ENCODE peak calls at places on chromosomes 13 and 19, in four cellular contexts. One of them, this sample, is unnamed.

GRCh38 chr13:113758651-113759524 is at the start of gene TMEM255B:
- DNase-seq in AG04450: peak
- DNase-seq in fibroblast of lung: peak
- DNase-seq in transverse colon: peak
- DNase-seq in this sample: peak

GRCh38 chr13:80386592-80386991 is 45.7 kb upstream of the SPRY2 start:
- DNase-seq in AG04450: no peak
- DNase-seq in fibroblast of lung: no peak
- DNase-seq in transverse colon: no peak
- DNase-seq in this sample: no peak

GRCh38 chr13:46716821-46717220 is 80.1 kb downstream of the ESD start:
- DNase-seq in AG04450: no peak
- DNase-seq in fibroblast of lung: peak
- DNase-seq in transverse colon: no peak
- DNase-seq in this sample: no peak

GRCh38 chr13:35499131-35500051 is 22.9 kb upstream of the MAB21L1 start:
- DNase-seq in AG04450: no peak
- DNase-seq in fibroblast of lung: no peak
- DNase-seq in transverse colon: no peak
- DNase-seq in this sample: no peak

GRCh38 chr19:47037766-47038165 is 10.7 kb downstream of the TMEM160 start:
- DNase-seq in AG04450: no peak
- DNase-seq in fibroblast of lung: no peak
- DNase-seq in transverse colon: no peak
- DNase-seq in this sample: no peak

GRCh38 chr13:26880741-26881140 is 120.2 kb upstream of the GPR12 start:
- DNase-seq in AG04450: no peak
- DNase-seq in fibroblast of lung: peak
- DNase-seq in transverse colon: no peak
- DNase-seq in this sample: no peak

GRCh38 chr19:3397266-3398022 is 31.1 kb downstream of the NFIC start:
- DNase-seq in AG04450: no peak
- DNase-seq in fibroblast of lung: peak
- DNase-seq in transverse colon: peak
- DNase-seq in this sample: no peak

GRCh38 chr13:39565036-39565949 is 37.7 kb downstream of the LHFPL6 start:
- DNase-seq in AG04450: peak
- DNase-seq in fibroblast of lung: peak
- DNase-seq in transverse colon: no peak
- DNase-seq in this sample: peak

GRCh38 chr19:37983916-37984315 is 76.9 kb downstream of the SIPA1L3 start:
- DNase-seq in AG04450: no peak
- DNase-seq in fibroblast of lung: peak
- DNase-seq in transverse colon: no peak
- DNase-seq in this sample: no peak

GRCh38 chr19:58003153-58003828 is 671 bp upstream of the ZNF606 start:
- DNase-seq in AG04450: no peak
- DNase-seq in fibroblast of lung: peak
- DNase-seq in transverse colon: no peak
- DNase-seq in this sample: peak

GRCh38 chr19:42965204-42965603 is 28.2 kb upstream of the PSG7 start:
- DNase-seq in AG04450: peak
- DNase-seq in fibroblast of lung: peak
- DNase-seq in transverse colon: no peak
- DNase-seq in this sample: peak

GRCh38 chr13:50015263-50015662 is at the start of gene KCNRG:
- DNase-seq in AG04450: no peak
- DNase-seq in fibroblast of lung: peak
- DNase-seq in transverse colon: no peak
- DNase-seq in this sample: peak

GRCh38 chr13:20161275-20161950 is 561 bp upstream of the GJA3 start:
- DNase-seq in AG04450: no peak
- DNase-seq in fibroblast of lung: no peak
- DNase-seq in transverse colon: peak
- DNase-seq in this sample: no peak

GRCh38 chr13:46686171-46686570 is 110.8 kb downstream of the ESD start:
- DNase-seq in AG04450: no peak
- DNase-seq in fibroblast of lung: no peak
- DNase-seq in transverse colon: no peak
- DNase-seq in this sample: no peak

GRCh38 chr19:19745496-19746285 is 12.8 kb upstream of the ZNF14 start:
- DNase-seq in AG04450: no peak
- DNase-seq in fibroblast of lung: no peak
- DNase-seq in transverse colon: no peak
- DNase-seq in this sample: no peak

GRCh38 chr19:54393381-54393780 is 21.9 kb upstream of the TTYH1 start:
- DNase-seq in AG04450: no peak
- DNase-seq in fibroblast of lung: no peak
- DNase-seq in transverse colon: no peak
- DNase-seq in this sample: peak

GRCh38 chr13:43232144-43232840 is 208.9 kb downstream of the DNAJC15 start:
- DNase-seq in AG04450: no peak
- DNase-seq in fibroblast of lung: peak
- DNase-seq in transverse colon: no peak
- DNase-seq in this sample: peak

GRCh38 chr19:51473009-51473707 is 5.2 kb upstream of the CEACAM18 start:
- DNase-seq in AG04450: peak
- DNase-seq in fibroblast of lung: peak
- DNase-seq in transverse colon: peak
- DNase-seq in this sample: peak

GRCh38 chr19:46189971-46190335 is 39.6 kb upstream of the IGFL1 start:
- DNase-seq in AG04450: no peak
- DNase-seq in fibroblast of lung: no peak
- DNase-seq in transverse colon: no peak
- DNase-seq in this sample: no peak

GRCh38 chr13:29537736-29538624 is 57.5 kb downstream of the SLC7A1 start:
- DNase-seq in AG04450: no peak
- DNase-seq in fibroblast of lung: no peak
- DNase-seq in transverse colon: no peak
- DNase-seq in this sample: no peak

GRCh38 chr19:15028490-15028889 is 20.8 kb upstream of the CASP14 start:
- DNase-seq in AG04450: no peak
- DNase-seq in fibroblast of lung: no peak
- DNase-seq in transverse colon: no peak
- DNase-seq in this sample: no peak

GRCh38 chr19:41705393-41706174 is 2.8 kb upstream of the CEACAM5 start:
- DNase-seq in AG04450: no peak
- DNase-seq in fibroblast of lung: peak
- DNase-seq in transverse colon: peak
- DNase-seq in this sample: no peak

GRCh38 chr13:21673592-21674270 is 2.9 kb downstream of the FGF9 start:
- DNase-seq in AG04450: no peak
- DNase-seq in fibroblast of lung: peak
- DNase-seq in transverse colon: peak
- DNase-seq in this sample: peak

GRCh38 chr13:109136873-109137272 is 507.5 kb downstream of the MYO16 start:
- DNase-seq in AG04450: no peak
- DNase-seq in fibroblast of lung: no peak
- DNase-seq in transverse colon: no peak
- DNase-seq in this sample: no peak

GRCh38 chr19:56191711-56192110 is 5.9 kb downstream of the ZSCAN5B start:
- DNase-seq in AG04450: no peak
- DNase-seq in fibroblast of lung: no peak
- DNase-seq in transverse colon: no peak
- DNase-seq in this sample: no peak

GRCh38 chr19:5621945-5622464 is 571 bp downstream of the SAFB2 start:
- DNase-seq in AG04450: no peak
- DNase-seq in fibroblast of lung: no peak
- DNase-seq in transverse colon: peak
- DNase-seq in this sample: peak

GRCh38 chr19:31220540-31220939 is 128.7 kb downstream of the TSHZ3 start:
- DNase-seq in AG04450: no peak
- DNase-seq in fibroblast of lung: no peak
- DNase-seq in transverse colon: no peak
- DNase-seq in this sample: no peak

GRCh38 chr13:32645854-32646253 is 59.6 kb downstream of the PDS5B start:
- DNase-seq in AG04450: no peak
- DNase-seq in fibroblast of lung: peak
- DNase-seq in transverse colon: no peak
- DNase-seq in this sample: no peak